ENCODE peak calls at places on chromosomes 12 and 14, in seven cellular contexts. R, O, U, J, E, H and I are unnamed samples.

GRCh38 chr12:21691515-21691914 is 33.9 kb upstream of the LDHB start:
- DNase-seq in R (no peak), O (no peak), J (no peak), E (no peak), H (no peak), U (no peak), I (no peak)

GRCh38 chr12:60830381-60830780 is 1234.6 kb downstream of the SLC16A7 start:
- DNase-seq in H (no peak), O (no peak), R (no peak), E (no peak), U (no peak), J (no peak), I (no peak)

GRCh38 chr14:29085546-29085945 is 319.0 kb downstream of the FOXG1 start:
- DNase-seq in J (no peak), O (no peak), R (peak; percentile 5), E (peak; percentile 39), U (no peak), H (peak; percentile 8), I (no peak)

GRCh38 chr14:72516936-72517408 is 376.9 kb downstream of the DPF3 start:
- DNase-seq in J (peak; percentile 57), R (peak; percentile 44), H (peak; percentile 68), O (peak; percentile 77), U (no peak), E (peak; percentile 46), I (no peak)

GRCh38 chr14:72518809-72519377 is 375.0 kb downstream of the DPF3 start:
- DNase-seq in O (no peak), J (no peak), U (no peak), E (no peak), H (no peak), R (no peak), I (no peak)

GRCh38 chr12:54412786-54413185 is 6.3 kb downstream of the ITGA5 start:
- DNase-seq in U (peak; percentile 60), O (no peak), H (no peak), E (no peak), R (no peak), J (no peak), I (no peak)

GRCh38 chr14:51789631-51790030 is 70.8 kb upstream of the GNG2 start:
- DNase-seq in U (no peak), J (no peak), R (no peak), E (no peak), O (no peak), H (no peak), I (no peak)

GRCh38 chr12:57237952-57238853 is 8.7 kb downstream of the SHMT2 start:
- DNase-seq in H (no peak), J (no peak), O (no peak), R (peak; percentile 68), U (peak; percentile 67), E (no peak), I (peak; percentile 70)

GRCh38 chr12:12903642-12904609 is 12.6 kb downstream of the GPRC5A start:
- DNase-seq in U (no peak), H (no peak), R (no peak), O (no peak), J (no peak), E (peak; percentile 58), I (no peak)

GRCh38 chr14:64504310-64504896 is at the start of gene ZBTB1:
- DNase-seq in U (peak; percentile 93), E (peak; percentile 74), J (peak; percentile 58), R (peak; percentile 48), O (peak; percentile 77), H (peak; percentile 90), I (peak; percentile 95)

GRCh38 chr12:75960954-75961661 is 70.5 kb downstream of the PHLDA1 start:
- DNase-seq in H (no peak), R (no peak), J (no peak), O (no peak), E (no peak), U (no peak), I (no peak)

GRCh38 chr12:120367252-120367923 is 1.6 kb downstream of the MSI1 start:
- DNase-seq in J (no peak), O (no peak), U (no peak), R (peak; percentile 54), H (peak; percentile 52), E (no peak), I (no peak)

GRCh38 chr12:120260607-120261006 is 4.9 kb downstream of the PXN start:
- DNase-seq in E (no peak), H (no peak), J (no peak), O (no peak), U (no peak), R (no peak), I (no peak)

GRCh38 chr14:74144789-74145188 is 60.0 kb downstream of the LIN52 start:
- DNase-seq in U (no peak), H (no peak), E (peak; percentile 73), R (no peak), O (no peak), J (no peak), I (no peak)

GRCh38 chr14:106790189-106791036 is 1264.0 kb downstream of the TMEM121 start:
- DNase-seq in H (peak; percentile 57), U (no peak), E (peak; percentile 47), J (no peak), R (peak; percentile 35), O (peak; percentile 56), I (no peak)

GRCh38 chr14:70616646-70617045 is 16.2 kb upstream of the MED6 start:
- DNase-seq in E (no peak), H (no peak), O (no peak), U (no peak), J (no peak), R (no peak), I (no peak)

GRCh38 chr14:60235440-60235839 is 13.6 kb upstream of the PPM1A start:
- DNase-seq in O (no peak), R (no peak), J (no peak), H (no peak), E (no peak), U (no peak), I (no peak)

GRCh38 chr12:119302334-119303132 is 32.0 kb upstream of the CCDC60 start:
- DNase-seq in E (no peak), H (no peak), U (no peak), R (no peak), J (no peak), O (no peak), I (no peak)

GRCh38 chr12:123449103-123449736 is 8.7 kb upstream of the SNRNP35 start:
- DNase-seq in H (no peak), U (no peak), R (no peak), O (no peak), E (peak; percentile 69), J (no peak), I (no peak)

GRCh38 chr14:58540693-58541092 is 97.1 kb upstream of the DACT1 start:
- DNase-seq in J (no peak), O (no peak), E (no peak), U (no peak), H (no peak), R (no peak), I (no peak)

GRCh38 chr12:124656214-124656516 is 88.8 kb upstream of the NCOR2 start:
- DNase-seq in H (no peak), J (no peak), R (no peak), E (no peak), O (no peak), U (no peak), I (no peak)

GRCh38 chr12:124652661-124653060 is 85.2 kb upstream of the NCOR2 start:
- DNase-seq in E (no peak), H (no peak), R (no peak), J (no peak), U (no peak), O (no peak), I (no peak)

GRCh38 chr12:124653169-124653931 is 85.9 kb upstream of the NCOR2 start:
- DNase-seq in R (no peak), H (no peak), U (no peak), O (peak; percentile 47), J (no peak), E (no peak), I (no peak)

GRCh38 chr12:124655317-124656213 is 88.2 kb upstream of the NCOR2 start:
- DNase-seq in H (peak; percentile 45), U (peak; percentile 91), E (no peak), O (peak; percentile 90), R (no peak), J (peak; percentile 81), I (no peak)

GRCh38 chr12:124654666-124655316 is 87.4 kb upstream of the NCOR2 start:
- DNase-seq in O (peak; percentile 91), H (no peak), U (peak; percentile 87), J (no peak), R (no peak), E (no peak), I (no peak)
- TF ChIP-seq EP300 in O (no peak), H (no peak), U (no peak), J (no peak), R (no peak), E (no peak), I (no peak)

GRCh38 chr14:66628646-66629045 is 120.7 kb downstream of the GPHN start:
- DNase-seq in H (no peak), R (no peak), U (no peak), E (no peak), J (no peak), O (no peak), I (no peak)

GRCh38 chr14:66619952-66620351 is 112.0 kb downstream of the GPHN start:
- DNase-seq in E (no peak), R (no peak), J (no peak), U (no peak), H (no peak), O (no peak), I (no peak)

GRCh38 chr14:66623838-66624237 is 115.9 kb downstream of the GPHN start:
- DNase-seq in J (no peak), R (no peak), U (no peak), O (no peak), E (no peak), H (no peak), I (no peak)

DNA sequence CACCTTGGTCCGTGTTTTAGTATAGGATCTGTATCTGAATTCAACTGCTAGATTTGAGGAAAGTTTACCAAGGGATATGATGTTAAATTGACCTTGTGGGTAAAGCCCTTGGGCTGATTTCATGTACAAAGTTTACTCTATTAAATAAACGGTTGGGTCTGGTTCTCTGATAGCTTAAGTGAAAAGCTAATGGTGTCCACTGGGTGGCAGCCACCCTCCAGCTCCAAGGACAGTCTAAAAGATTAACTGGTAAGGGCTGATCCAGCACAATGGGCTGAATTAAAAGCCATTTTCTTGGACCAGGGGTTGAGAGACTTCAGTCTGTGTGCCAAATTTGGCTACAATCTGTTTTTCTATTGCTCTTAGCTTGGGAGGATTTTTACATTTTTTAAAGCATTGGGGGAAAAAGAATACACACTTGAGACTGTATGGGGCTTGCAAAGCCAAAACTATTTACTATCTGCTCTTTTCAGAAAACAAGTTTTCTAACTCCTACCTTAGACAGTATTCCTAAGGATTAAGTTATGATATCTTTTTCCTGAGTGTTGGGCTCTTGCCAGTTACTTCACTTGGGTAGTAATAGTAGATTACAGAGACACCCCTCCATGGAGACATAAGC is 116.5 kb downstream of the GPHN start:
- DNase-seq in R (peak; percentile 1), H (peak; percentile 72), O (peak; percentile 32), J (no peak), E (peak; percentile 53), U (peak; percentile 60), I (no peak)
- TF ChIP-seq POLR2A in R (no peak), H (no peak), O (no peak), J (no peak), E (no peak), U (no peak), I (no peak)

GRCh38 chr14:24160850-24161804 is at the start of gene IRF9:
- DNase-seq in O (peak; percentile 96), J (peak; percentile 98), R (peak; percentile 88), U (peak; percentile 98), H (peak; percentile 95), E (peak; percentile 99), I (peak; percentile 97)
- TF ChIP-seq EP300 in O (peak; percentile 73), J (peak; percentile 96), R (peak; percentile 42), U (no peak), H (no peak), E (peak; percentile 92), I (no peak)

GRCh38 chr14:62179367-62180018 is 417.3 kb downstream of the SNAPC1 start:
- DNase-seq in H (peak; percentile 72), J (no peak), U (no peak), R (no peak), O (no peak), E (peak; percentile 48), I (no peak)
- TF ChIP-seq POLR2A in H (no peak), J (no peak), U (no peak), R (no peak), O (no peak), E (no peak), I (no peak)